ENCODE peak calls at places on chromosomes 11 and 22, in ten cellular contexts. N is upper lobe of right lung, R is heart right ventricle, A is breast epithelium, B is colonic mucosa, K is fibroblast of lung, U is neuronal stem cell, Q is thoracic aorta, D is lung, S is coronary artery. W is an unnamed sample.

GRCh38 chr11:19084661-19085315 is 24.3 kb upstream of the MRGPRX2 start:
- DNase-seq in N (no peak), S (no peak), R (no peak), K (peak), D (no peak), Q (no peak), A (no peak), B (no peak), U (no peak), W (no peak)

GRCh38 chr11:6333112-6333511 is 12.8 kb upstream of the CAVIN3 start:
- DNase-seq in R (no peak), B (no peak), N (no peak), K (no peak), D (no peak), A (no peak), S (no peak), Q (no peak), U (no peak), W (no peak)

GRCh38 chr11:71355266-71355665 is 92.9 kb downstream of the DHCR7 start:
- DNase-seq in R (no peak), S (no peak), B (no peak), U (no peak), K (peak), A (no peak), D (no peak), Q (no peak), N (no peak), W (no peak)

GRCh38 chr22:35731321-35731720 is 13.6 kb downstream of the APOL5 start:
- DNase-seq in N (no peak), U (no peak), B (no peak), K (no peak), R (no peak), D (no peak), Q (no peak), S (no peak), A (no peak), W (no peak)

GRCh38 chr11:2563216-2564007 is 118.6 kb downstream of the KCNQ1 start:
- DNase-seq in N (peak), S (no peak), K (no peak), A (no peak), D (no peak), Q (no peak), U (no peak), B (no peak), R (no peak), W (no peak)

GRCh38 chr11:29373725-29374124 is 643.1 kb downstream of the KCNA4 start:
- DNase-seq in U (no peak), N (no peak), R (no peak), S (no peak), K (no peak), A (no peak), B (no peak), Q (no peak), D (no peak), W (no peak)

GRCh38 chr22:46110215-46110614 is 40.1 kb upstream of the PPARA start:
- DNase-seq in D (no peak), Q (no peak), A (no peak), U (no peak), S (no peak), K (peak), N (no peak), B (no peak), R (no peak), W (no peak)

GRCh38 chr11:14812776-14813175 is 79.3 kb downstream of the CYP2R1 start:
- DNase-seq in B (no peak), Q (no peak), D (no peak), N (no peak), S (no peak), K (no peak), U (no peak), R (no peak), A (no peak), W (no peak)

GRCh38 chr11:62593434-62594044 is 2.2 kb upstream of the TUT1 start:
- DNase-seq in S (no peak), K (peak), D (peak), B (peak), R (peak), A (peak), N (peak), Q (no peak), U (peak), W (peak)

GRCh38 chr11:79536155-79536917 is 95.5 kb upstream of the TENM4 start:
- DNase-seq in Q (no peak), K (no peak), S (no peak), A (no peak), R (peak), B (no peak), U (no peak), N (no peak), D (no peak), W (no peak)

GRCh38 chr11:2208691-2209369 is 37.2 kb upstream of the TH start:
- DNase-seq in D (no peak), S (peak), A (peak), K (no peak), U (no peak), B (peak), R (peak), Q (no peak), N (peak), W (no peak)

GRCh38 chr22:24236656-24237055 is 8.2 kb downstream of the GGT5 start:
- DNase-seq in D (no peak), K (no peak), B (no peak), Q (no peak), U (no peak), A (no peak), R (no peak), N (no peak), S (no peak), W (no peak)

GRCh38 chr22:30969532-30970355 is 679 bp downstream of the TUG1 start:
- DNase-seq in K (peak), R (peak), U (no peak), A (peak), S (peak), N (no peak), D (peak), Q (no peak), B (peak), W (peak)

GRCh38 chr11:70829160-70829899 is 423.0 kb downstream of the SHANK2 start:
- DNase-seq in U (no peak), Q (no peak), S (no peak), R (no peak), N (no peak), K (no peak), A (no peak), B (no peak), D (no peak), W (no peak)

GRCh38 chr11:47797633-47798032 is 30.5 kb upstream of the FNBP4 start:
- DNase-seq in U (no peak), K (peak), B (no peak), Q (no peak), D (no peak), R (no peak), N (no peak), S (no peak), A (no peak), W (no peak)

GRCh38 chr11:113363996-113364641 is 23.5 kb upstream of the ANKK1 start:
- DNase-seq in K (no peak), U (no peak), S (no peak), Q (no peak), R (no peak), B (no peak), N (no peak), A (no peak), D (no peak), W (no peak)

GRCh38 chr11:110128161-110128560 is 35.0 kb downstream of the ZC3H12C start:
- DNase-seq in D (no peak), Q (no peak), K (peak), R (no peak), A (no peak), B (no peak), U (peak), S (no peak), N (no peak), W (no peak)

GRCh38 chr11:66277475-66278391 is at the start of gene CNIH2:
- DNase-seq in N (no peak), R (no peak), S (no peak), K (no peak), B (no peak), D (no peak), U (no peak), A (no peak), Q (no peak), W (peak)

GRCh38 chr11:125347261-125347585 is 148.8 kb downstream of the FEZ1 start:
- DNase-seq in U (peak), R (no peak), B (no peak), Q (no peak), K (no peak), S (no peak), A (no peak), N (peak), D (no peak), W (no peak)

GRCh38 chr11:126391970-126392637 is 36.6 kb downstream of the ST3GAL4 start:
- DNase-seq in Q (no peak), A (no peak), B (no peak), D (no peak), K (no peak), U (no peak), S (no peak), R (peak), N (peak), W (no peak)

GRCh38 chr11:103794262-103794661 is 242.2 kb upstream of the DDI1 start:
- DNase-seq in B (no peak), N (no peak), U (no peak), K (peak), D (no peak), A (no peak), S (no peak), R (no peak), Q (no peak), W (no peak)

GRCh38 chr11:128195756-128196155 is 391.6 kb downstream of the ETS1 start:
- DNase-seq in D (no peak), A (no peak), Q (no peak), S (no peak), K (no peak), B (no peak), U (no peak), R (no peak), N (no peak), W (no peak)

GRCh38 chr11:90364527-90364926 is 141.7 kb upstream of the CHORDC1 start:
- DNase-seq in K (no peak), B (no peak), U (no peak), D (no peak), Q (no peak), N (no peak), A (no peak), R (no peak), S (no peak), W (no peak)

GRCh38 chr22:37487559-37487958 is 1.4 kb upstream of the MFNG start:
- DNase-seq in S (no peak), U (no peak), R (no peak), B (no peak), D (no peak), K (no peak), Q (no peak), N (no peak), A (no peak), W (no peak)

GRCh38 chr11:64519541-64519940 is 71.5 kb upstream of the SLC22A12 start:
- DNase-seq in B (no peak), U (no peak), D (no peak), R (no peak), S (no peak), A (peak), K (no peak), Q (no peak), N (peak), W (no peak)

GRCh38 chr11:116890193-116890592 is 52.8 kb upstream of the APOA1 start:
- DNase-seq in Q (no peak), U (no peak), N (no peak), S (no peak), B (no peak), D (no peak), R (no peak), K (no peak), A (no peak), W (no peak)

GRCh38 chr11:120132645-120133185 is 5.2 kb downstream of the TRIM29 start:
- DNase-seq in N (peak), U (no peak), K (no peak), Q (no peak), B (no peak), D (no peak), S (peak), R (no peak), A (peak), W (no peak)

GRCh38 chr22:47300698-47301405 is 538.4 kb downstream of the TBC1D22A start:
- DNase-seq in N (no peak), U (no peak), B (no peak), D (no peak), R (no peak), S (peak), A (no peak), K (no peak), Q (no peak), W (no peak)

GRCh38 chr11:65906602-65907001 is 6.4 kb upstream of the FOSL1 start:
- DNase-seq in R (no peak), K (peak), D (no peak), S (no peak), N (no peak), B (no peak), U (no peak), Q (no peak), A (no peak), W (no peak)

GRCh38 chr11:13337986-13338436 is 60.4 kb downstream of the BMAL1 start:
- DNase-seq in A (no peak), Q (no peak), R (no peak), S (no peak), D (no peak), U (no peak), K (peak), N (no peak), B (no peak), W (no peak)

GRCh38 chr11:96447208-96447607 is 57.4 kb downstream of the JRKL start:
- DNase-seq in B (no peak), A (no peak), N (no peak), K (no peak), S (no peak), Q (no peak), U (no peak), R (no peak), D (no peak), W (no peak)

DNA sequence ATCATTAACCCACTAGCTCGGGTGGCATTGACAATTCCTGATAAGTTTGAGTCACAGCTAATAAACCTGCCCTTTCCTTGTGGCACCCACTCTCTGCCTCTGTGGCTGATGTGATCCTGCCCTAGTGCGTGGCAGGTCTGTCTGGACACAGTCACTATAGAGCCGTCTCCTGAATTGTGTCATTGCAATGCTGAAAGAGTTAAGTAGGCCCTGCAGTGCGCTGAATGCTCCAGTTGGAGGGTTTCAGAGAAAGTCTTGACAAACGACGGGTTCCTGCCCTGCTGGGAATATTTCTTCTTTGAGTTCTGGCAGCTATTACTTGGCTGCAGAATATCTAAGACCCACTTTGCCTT is 19.5 kb upstream of the C11orf96 start:
- DNase-seq in K (no peak), S (peak), B (no peak), R (no peak), A (no peak), Q (no peak), N (no peak), D (no peak), U (no peak), W (no peak)
- H3K27ac ChIP-seq in K (peak), S (peak), B (peak), R (no peak), A (peak), Q (peak), N (peak), D (peak), U (peak), W (peak)

DNA sequence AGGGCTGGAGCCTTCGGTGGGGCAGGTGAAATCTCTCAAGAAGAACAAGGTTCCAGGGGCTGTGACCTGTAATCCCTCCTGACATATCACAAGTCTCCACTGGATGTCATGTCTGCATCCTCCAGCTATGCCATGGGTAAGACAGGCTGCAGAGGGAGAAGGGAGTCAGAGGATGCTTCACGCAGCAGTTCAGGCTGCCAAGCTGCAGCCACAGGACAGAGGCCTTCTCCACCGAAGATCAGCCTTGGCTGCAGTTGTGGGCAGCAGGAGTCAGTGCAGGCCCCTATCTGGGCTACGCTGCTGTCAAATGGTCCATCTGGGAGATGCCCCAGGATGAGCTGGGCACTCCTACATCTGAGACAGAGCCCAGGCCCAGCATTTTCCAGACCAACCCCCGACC is 25.0 kb downstream of the DKK3 start:
- DNase-seq in Q (no peak), D (no peak), S (peak), B (no peak), R (no peak), A (no peak), U (no peak), N (peak), K (no peak), W (no peak)
- H3K27ac ChIP-seq in Q (peak), D (no peak), S (peak), B (no peak), R (no peak), A (no peak), U (no peak), N (no peak), K (peak), W (no peak)

DNA sequence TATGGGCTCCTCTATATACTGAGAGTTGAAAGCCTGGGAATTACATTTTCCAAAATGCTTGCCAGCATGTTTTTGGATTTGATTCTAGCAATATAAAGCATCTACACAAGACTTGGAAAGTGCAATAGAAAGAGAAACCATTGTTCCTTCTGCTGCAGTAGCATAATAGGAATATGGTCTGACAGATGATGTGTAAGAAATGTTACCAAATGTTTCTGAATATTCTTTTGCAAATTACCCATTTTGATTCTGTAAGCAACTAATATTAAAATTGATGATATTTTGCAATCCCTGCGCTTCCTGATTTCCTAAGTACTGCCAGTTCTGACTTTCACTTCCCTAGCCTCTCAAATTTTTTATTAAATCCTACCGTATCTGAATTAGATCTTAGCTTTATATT is 61.5 kb downstream of the CASP12 start:
- DNase-seq in K (no peak), A (no peak), D (no peak), N (no peak), U (no peak), B (no peak), Q (no peak), S (no peak), R (no peak), W (no peak)
- H3K27ac ChIP-seq in K (no peak), A (no peak), D (no peak), N (no peak), U (no peak), B (no peak), Q (no peak), S (no peak), R (no peak), W (no peak)

GRCh38 chr11:69442012-69442806 is 39.3 kb upstream of the LINC01488 start:
- DNase-seq in U (no peak), Q (no peak), S (no peak), R (no peak), N (no peak), A (no peak), B (no peak), D (no peak), K (peak), W (no peak)
- H3K27ac ChIP-seq in U (peak), Q (no peak), S (no peak), R (no peak), N (peak), A (no peak), B (peak), D (peak), K (peak), W (peak)